ENCODE peak calls at places on chromosomes 2 and 18, in four cellular contexts. T, E, G and Z are unnamed samples.

GRCh38 chr2:55063713-55064323 is 13.6 kb upstream of the RTN4 start:
- DNase-seq in T (no peak), G (no peak), E (peak; percentile 13), Z (no peak)

GRCh38 chr18:77448046-77448445 is 198.4 kb downstream of the GALR1 start:
- DNase-seq in T (no peak), G (no peak), E (no peak), Z (no peak)

GRCh38 chr2:219175928-219176817 is 552 bp downstream of the CNPPD1 start:
- DNase-seq in E (peak; percentile 36), T (peak; percentile 69), G (no peak), Z (no peak)

GRCh38 chr2:8626572-8626971 is 55.3 kb upstream of the ID2 start:
- DNase-seq in G (no peak), T (no peak), E (no peak), Z (no peak)

GRCh38 chr2:55048514-55048924 is 1.7 kb downstream of the RTN4 start:
- DNase-seq in G (no peak), T (no peak), E (peak; percentile 42), Z (no peak)

GRCh38 chr2:102592601-102593000 is 26.8 kb upstream of the SLC9A2 start:
- DNase-seq in E (peak; percentile 44), G (no peak), T (no peak), Z (peak; percentile 35)

GRCh38 chr18:28007841-28008240 is 169.1 kb downstream of the CDH2 start:
- DNase-seq in G (no peak), E (no peak), T (no peak), Z (no peak)

GRCh38 chr2:128640847-128641360 is 322.2 kb upstream of the HS6ST1 start:
- DNase-seq in G (peak; percentile 1), E (no peak), T (no peak), Z (no peak)

GRCh38 chr2:174341995-174342571 is 7.3 kb downstream of the SP9 start:
- DNase-seq in G (no peak), T (no peak), E (no peak), Z (peak; percentile 35)

GRCh38 chr2:121104721-121105141 is 180.3 kb downstream of the TFCP2L1 start:
- DNase-seq in G (peak; percentile 31), T (no peak), E (peak; percentile 18), Z (no peak)

GRCh38 chr2:45786030-45786830 is 134.8 kb downstream of the PRKCE start:
- DNase-seq in T (no peak), G (no peak), E (no peak), Z (no peak)

GRCh38 chr2:130756041-130756720 is 841 bp downstream of the AMER3 start:
- DNase-seq in E (peak; percentile 41), G (peak; percentile 69), T (no peak), Z (peak; percentile 75)

GRCh38 chr2:65161551-65162100 is 31.7 kb upstream of the RAB1A start:
- DNase-seq in T (no peak), E (no peak), G (no peak), Z (no peak)

GRCh38 chr2:134396493-134396892 is 142.6 kb downstream of the MGAT5 start:
- DNase-seq in G (no peak), T (no peak), E (no peak), Z (no peak)

GRCh38 chr2:214051585-214051984 is 359.3 kb upstream of the VWC2L start:
- DNase-seq in G (no peak), T (no peak), E (no peak), Z (no peak)

GRCh38 chr18:26656944-26657536 is 108.7 kb upstream of the KCTD1 start:
- DNase-seq in T (peak; percentile 60), G (peak; percentile 57), E (peak; percentile 71), Z (peak; percentile 88)
- TF ChIP-seq CTCF in T (no peak), G (peak; percentile 41), E (peak; percentile 24), Z (peak; percentile 20)

GRCh38 chr2:231037731-231038482 is 584 bp downstream of the C2orf72 start:
- DNase-seq in T (no peak), E (no peak), G (no peak), Z (peak; percentile 36)
- TF ChIP-seq CTCF in T (no peak), E (no peak), G (peak; percentile 19), Z (no peak)

DNA sequence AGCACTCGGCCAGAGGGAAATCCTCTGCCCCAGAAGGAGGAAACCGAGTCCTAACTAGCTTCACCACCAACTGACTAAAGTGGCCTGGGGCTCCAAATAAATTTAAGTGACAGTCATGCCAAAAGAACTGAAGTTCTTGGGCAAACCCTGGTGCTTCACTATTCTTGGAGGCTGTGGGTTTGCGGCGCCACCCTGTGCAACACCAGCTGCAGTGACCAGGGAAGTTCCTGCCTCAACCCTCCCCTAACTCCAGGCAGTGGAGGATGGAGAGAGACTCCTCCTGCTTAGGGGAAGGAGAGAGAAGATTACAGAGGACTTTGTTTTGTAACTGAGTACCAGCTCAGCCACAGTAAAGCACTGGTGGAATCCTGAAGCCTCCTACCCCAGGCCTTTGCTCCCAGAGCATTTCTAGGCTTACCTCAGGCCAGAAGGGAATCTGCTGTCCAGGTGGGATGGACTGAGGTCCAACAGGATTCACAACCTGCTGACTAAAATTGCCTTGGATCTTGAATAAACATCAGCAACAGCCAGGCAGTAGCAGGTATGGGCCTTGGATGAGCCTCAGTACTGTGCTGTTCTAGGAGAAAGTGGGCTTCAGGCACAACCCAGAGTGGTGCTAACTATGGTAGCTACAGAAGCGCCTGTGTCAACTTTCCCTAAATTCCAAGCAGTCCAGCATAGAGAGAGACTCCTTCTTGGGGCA is 29.4 kb upstream of the BMP10 start:
- DNase-seq in G (no peak), E (no peak), T (no peak), Z (no peak)
- TF ChIP-seq CTCF in G (no peak), E (no peak), T (no peak), Z (no peak)

GRCh38 chr18:33022370-33022769 is 249.5 kb upstream of the KLHL14 start:
- DNase-seq in E (no peak), T (no peak), G (no peak), Z (no peak)
- TF ChIP-seq CTCF in E (no peak), T (no peak), G (peak; percentile 41), Z (peak; percentile 48)

GRCh38 chr2:42385225-42385624 is 24.2 kb upstream of the COX7A2L start:
- DNase-seq in T (no peak), E (peak; percentile 24), G (no peak), Z (no peak)
- TF ChIP-seq CTCF in T (no peak), E (peak; percentile 45), G (peak; percentile 29), Z (no peak)

DNA sequence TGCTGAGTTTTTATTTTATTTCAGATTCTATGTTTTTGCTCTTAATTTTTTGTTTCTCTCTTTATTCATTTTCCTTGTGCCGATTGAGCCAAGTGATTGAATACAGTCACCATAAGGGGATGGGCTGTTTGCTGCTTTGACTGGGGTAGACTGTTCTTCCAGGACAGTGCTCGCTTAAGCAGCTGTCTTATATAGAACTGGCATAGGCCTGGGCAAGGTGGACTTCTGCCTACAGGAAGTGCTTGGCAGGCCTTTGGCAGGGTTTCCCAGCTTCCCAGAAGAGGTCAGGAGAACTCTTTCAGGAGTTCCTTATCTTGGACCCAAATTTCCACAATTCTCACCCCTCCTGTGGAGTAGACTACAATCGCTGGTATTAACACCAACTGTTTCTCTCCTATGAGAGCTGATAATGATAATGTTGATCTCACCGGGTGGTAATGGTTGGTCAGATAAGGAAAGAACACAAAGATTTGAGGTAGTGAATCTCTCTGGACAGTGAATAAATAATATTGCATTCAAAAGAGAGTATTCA is 207.5 kb upstream of the ST6GAL2 start:
- DNase-seq in E (no peak), G (no peak), T (no peak), Z (no peak)
- TF ChIP-seq CTCF in E (no peak), G (no peak), T (no peak), Z (no peak)

DNA sequence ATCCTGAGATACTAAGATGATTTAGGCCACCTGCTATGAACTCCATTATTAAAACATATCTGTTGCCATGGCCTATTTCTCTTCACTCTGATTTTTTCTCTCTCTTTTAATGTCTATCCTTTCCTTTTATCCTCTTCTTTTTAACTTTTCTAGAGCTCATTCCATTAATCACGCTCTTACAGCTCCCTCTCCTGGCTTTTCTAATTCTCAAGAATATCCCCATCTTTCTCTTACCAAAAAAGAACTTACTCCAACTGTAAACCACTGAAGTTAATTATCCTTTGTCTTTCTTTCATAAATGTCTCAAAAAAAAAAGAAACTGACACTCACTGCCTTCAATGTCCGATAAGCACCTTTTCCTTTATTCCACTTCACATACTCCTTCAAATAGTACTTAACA is 7.9 kb downstream of the PPP3R1 start:
- DNase-seq in G (no peak), T (no peak), E (no peak), Z (no peak)
- TF ChIP-seq CTCF in G (no peak), T (no peak), E (no peak), Z (no peak)